ENCODE peak calls at places on chromosomes 11 and 22, in five cellular contexts. D is stimulated activated naive B cell treated with anti-CD40 and anti-IgM and Interleukin-4, amounts not matched to agents 10 μg/mL and 1 μg/mL and 100 μg/mL, for 72 hours; S is left cardiac atrium; T is substantia nigra; P is upper lobe of right lung. O is an unnamed sample.

GRCh38 chr11:75406338-75406777 is 7.0 kb downstream of the RPS3 start:
- DNase-seq in D (no peak), S (no peak), T (no peak), P (no peak), O (no peak)

GRCh38 chr11:55726715-55727324 is 46.4 kb upstream of the OR5D13 start:
- DNase-seq in D (no peak), S (no peak), T (no peak), P (no peak), O (no peak)

GRCh38 chr22:37244114-37244921 is at the start of gene RAC2:
- DNase-seq in D (peak), S (peak), T (no peak), P (peak), O (peak)

GRCh38 chr22:25777870-25778269 is 35.9 kb downstream of the MYO18B start:
- DNase-seq in D (no peak), S (no peak), T (no peak), P (no peak), O (no peak)

GRCh38 chr11:86035164-86035563 is 33.7 kb downstream of the PICALM start:
- DNase-seq in D (no peak), S (no peak), T (no peak), P (no peak), O (no peak)

GRCh38 chr11:115926601-115927000 is 422.4 kb upstream of the CADM1 start:
- DNase-seq in D (no peak), S (no peak), T (no peak), P (no peak), O (no peak)

GRCh38 chr22:37057226-37057625 is 5.7 kb downstream of the KCTD17 start:
- DNase-seq in D (no peak), S (no peak), T (no peak), P (no peak), O (no peak)

GRCh38 chr11:112320668-112321067 is 60.0 kb upstream of the PLET1 start:
- DNase-seq in D (no peak), S (peak), T (peak), P (peak), O (no peak)

GRCh38 chr11:69227271-69227670 is 66.7 kb upstream of the MYEOV start:
- DNase-seq in D (no peak), S (no peak), T (no peak), P (no peak), O (no peak)

GRCh38 chr11:125297346-125297910 is 132.9 kb downstream of the PKNOX2 start:
- DNase-seq in D (no peak), S (no peak), T (no peak), P (no peak), O (no peak)

GRCh38 chr22:38655532-38656255 is 498 bp downstream of the FAM227A start:
- DNase-seq in D (peak), S (no peak), T (no peak), P (no peak), O (no peak)

GRCh38 chr11:3171931-3172560 is 6.9 kb upstream of the OSBPL5 start:
- DNase-seq in D (no peak), S (peak), T (no peak), P (peak), O (no peak)

GRCh38 chr11:36492724-36493304 is 17.3 kb downstream of the TRAF6 start:
- DNase-seq in D (no peak), S (no peak), T (peak), P (no peak), O (no peak)

GRCh38 chr11:69864930-69865661 is 45.9 kb upstream of the FGF3 start:
- DNase-seq in D (no peak), S (no peak), T (no peak), P (no peak), O (no peak)

GRCh38 chr11:47377571-47378010 is 756 bp downstream of the SPI1 start:
- DNase-seq in D (no peak), S (no peak), T (no peak), P (peak), O (no peak)

GRCh38 chr22:50717709-50718351 is 20.2 kb upstream of the ACR start:
- DNase-seq in D (no peak), S (no peak), T (no peak), P (no peak), O (no peak)

GRCh38 chr11:105315287-105315686 is 175.7 kb upstream of the CARD18 start:
- DNase-seq in D (no peak), S (no peak), T (no peak), P (no peak), O (no peak)

GRCh38 chr11:4181780-4182721 is 87.5 kb downstream of the RRM1 start:
- DNase-seq in D (peak), S (peak), T (peak), P (peak), O (no peak)

GRCh38 chr11:44934735-44935250 is 15.9 kb downstream of the TP53I11 start:
- DNase-seq in D (no peak), S (no peak), T (peak), P (no peak), O (no peak)